ENCODE peak calls at places on chromosomes 4 and X, in four cellular contexts. A is B cell, K is iris pigment epithelial cell, J is keratinocyte. M is an unnamed sample.

GRCh38 chrX:47564438-47565085 is 3.6 kb downstream of the ARAF start:
- DNase-seq in A (no peak), K (peak; percentile 35), J (no peak), M (no peak)

GRCh38 chrX:119672252-119672825 is 20.6 kb downstream of the SEPTIN6 start:
- DNase-seq in A (no peak), K (peak; percentile 71), J (no peak), M (no peak)

GRCh38 chr4:25128671-25129070 is 31.6 kb downstream of the SEPSECS start:
- DNase-seq in A (no peak), K (no peak), J (no peak), M (peak; percentile 60)

GRCh38 chr4:5510506-5510905 is 197.9 kb downstream of the EVC2 start:
- DNase-seq in A (no peak), K (peak; percentile 6), J (no peak), M (no peak)

GRCh38 chrX:2697741-2698294 is 6.7 kb downstream of the CD99 start:
- DNase-seq in A (no peak), K (peak; percentile 66), J (no peak), M (peak; percentile 33)

GRCh38 chr4:124641715-124642380 is 70.7 kb downstream of the ANKRD50 start:
- DNase-seq in A (no peak), K (peak; percentile 97), J (peak; percentile 33), M (peak; percentile 90)

GRCh38 chrX:100615015-100615414 is 21.6 kb downstream of the TSPAN6 start:
- DNase-seq in A (peak; percentile 28), K (peak; percentile 74), J (no peak), M (peak; percentile 57)

GRCh38 chr4:52250124-52250523 is 199.0 kb downstream of the SPATA18 start:
- DNase-seq in A (no peak), K (no peak), J (no peak), M (no peak)

GRCh38 chr4:169305651-169306050 is 34.9 kb upstream of the SH3RF1 start:
- DNase-seq in A (no peak), K (peak; percentile 31), J (no peak), M (peak; percentile 8)

GRCh38 chrX:80879916-80880315 is 70.2 kb upstream of the BRWD3 start:
- DNase-seq in A (no peak), K (peak; percentile 8), J (no peak), M (no peak)

GRCh38 chrX:79081895-79082512 is 62.5 kb upstream of the GPR174 start:
- DNase-seq in A (peak; percentile 67), K (peak; percentile 17), J (no peak), M (no peak)

GRCh38 chr4:63063765-63064164 is 1345.5 kb downstream of the TECRL start:
- DNase-seq in A (no peak), K (peak; percentile 1), J (no peak), M (no peak)

GRCh38 chr4:75251547-75251946 is 262.7 kb downstream of the RCHY1 start:
- DNase-seq in A (peak; percentile 54), K (no peak), J (no peak), M (no peak)

GRCh38 chr4:184807797-184808718 is 17.7 kb downstream of the ACSL1 start:
- DNase-seq in A (no peak), K (peak; percentile 85), J (no peak), M (peak; percentile 78)

GRCh38 chrX:150202641-150203248 is 160.4 kb upstream of the MAMLD1 start:
- DNase-seq in A (no peak), K (peak; percentile 81), J (no peak), M (no peak)

GRCh38 chr4:1200425-1201035 is 28.1 kb upstream of the SPON2 start:
- DNase-seq in A (no peak), K (peak; percentile 94), J (no peak), M (peak; percentile 82)

GRCh38 chr4:26071688-26072087 is 157.7 kb downstream of the SMIM20 start:
- DNase-seq in A (no peak), K (no peak), J (no peak), M (no peak)

GRCh38 chr4:74033721-74034120 is 4.8 kb downstream of the CXCL3 start:
- DNase-seq in A (no peak), K (peak; percentile 69), J (no peak), M (no peak)

GRCh38 chrX:103343105-103343504 is 13.1 kb downstream of the TCEAL7 start:
- DNase-seq in A (peak; percentile 27), K (peak; percentile 49), J (no peak), M (no peak)

GRCh38 chrX:15497865-15498264 is 2.7 kb upstream of the BMX start:
- DNase-seq in A (peak; percentile 54), K (peak; percentile 36), J (no peak), M (no peak)

GRCh38 chrX:111608724-111609123 is 72.2 kb upstream of the ALG13 start:
- DNase-seq in A (no peak), K (no peak), J (no peak), M (no peak)

GRCh38 chr4:46886711-46887110 is 22.3 kb downstream of the COX7B2 start:
- DNase-seq in A (no peak), K (peak; percentile 12), J (no peak), M (peak; percentile 4)

GRCh38 chrX:103446665-103447302 is 70.4 kb downstream of the BEX3 start:
- DNase-seq in A (no peak), K (peak; percentile 36), J (no peak), M (peak; percentile 36)

GRCh38 chrX:14997271-14997670 is 124.0 kb downstream of the MOSPD2 start:
- DNase-seq in A (no peak), K (no peak), J (no peak), M (no peak)

GRCh38 chr4:78569291-78569821 is 17.8 kb downstream of the ANXA3 start:
- DNase-seq in A (no peak), K (peak; percentile 92), J (peak; percentile 78), M (peak; percentile 94)

GRCh38 chr4:61204353-61204752 is 4.2 kb downstream of the ADGRL3 start:
- DNase-seq in A (no peak), K (peak; percentile 63), J (peak; percentile 53), M (peak; percentile 70)

GRCh38 chr4:11623726-11624037 is 195.0 kb upstream of the HS3ST1 start:
- DNase-seq in A (peak; percentile 24), K (no peak), J (no peak), M (no peak)

GRCh38 chr4:40630335-40631021 is 814 bp upstream of the RBM47 start:
- DNase-seq in A (peak; percentile 51), K (no peak), J (no peak), M (no peak)

GRCh38 chr4:96131186-96131585 is 291.3 kb downstream of the PDHA2 start:
- DNase-seq in A (no peak), K (no peak), J (no peak), M (peak; percentile 58)

GRCh38 chrX:78066110-78066509 is 37.9 kb upstream of the PGK1 start:
- DNase-seq in A (no peak), K (peak; percentile 27), J (no peak), M (peak; percentile 59)

GRCh38 chrX:21354725-21355124 is 19.5 kb upstream of the CNKSR2 start:
- DNase-seq in A (no peak), K (no peak), J (no peak), M (no peak)

GRCh38 chrX:24465524-24465850 is 401 bp downstream of the PDK3 start:
- DNase-seq in A (no peak), K (no peak), J (no peak), M (no peak)

GRCh38 chr4:47490550-47490949 is 5.5 kb downstream of the ATP10D start:
- DNase-seq in A (peak; percentile 45), K (peak; percentile 58), J (no peak), M (peak; percentile 31)

GRCh38 chr4:119785963-119786362 is 157.4 kb upstream of the PDE5A start:
- DNase-seq in A (peak; percentile 6), K (peak; percentile 36), J (no peak), M (peak; percentile 10)

GRCh38 chrX:23799469-23800065 is 16.6 kb downstream of the SAT1 start:
- DNase-seq in A (no peak), K (peak; percentile 69), J (no peak), M (no peak)

GRCh38 chr4:95572304-95572991 is 23.7 kb upstream of the UNC5C start:
- DNase-seq in A (no peak), K (peak; percentile 9), J (no peak), M (no peak)